ENCODE peak calls at places on chromosomes 11 and 22, in eight cellular contexts. Y is adrenal gland; P is CD4-positive, alpha-beta T cell; R is hippocampal formation; D is AG09319; N is activated CD8-positive, alpha-beta memory T cell treated with anti-CD3 and anti-CD28 coated beads, Interleukin-2, amount 10 ng/mL, durations not matched to agents 7 days and 5 days; X is Jurkat, Clone E6-1; Q is cardiac muscle cell. G is an unnamed sample.

GRCh38 chr11:79062814-79063762 is 377.7 kb downstream of the TENM4 start:
- DNase-seq in Y (no peak), X (no peak), D (no peak), Q (peak; percentile 61), N (no peak), R (no peak), P (no peak), G (peak; percentile 62)

GRCh38 chr11:57536947-57537654 is at the start of gene SMTNL1:
- DNase-seq in R (no peak), D (no peak), Q (no peak), P (no peak), N (no peak), X (no peak), Y (no peak), G (no peak)

GRCh38 chr22:48089601-48090331 is 1327.3 kb downstream of the TBC1D22A start:
- DNase-seq in X (no peak), R (no peak), P (no peak), Y (peak; percentile 91), N (no peak), Q (peak; percentile 14), D (no peak), G (peak; percentile 78)

GRCh38 chr22:43897751-43898261 is 6.0 kb upstream of the PNPLA5 start:
- DNase-seq in R (no peak), Y (peak; percentile 58), X (no peak), Q (peak; percentile 30), N (no peak), D (no peak), P (no peak), G (peak; percentile 71)

GRCh38 chr22:39723463-39723862 is 152.9 kb downstream of the CACNA1I start:
- DNase-seq in R (no peak), N (no peak), D (no peak), Q (no peak), X (no peak), Y (peak; percentile 24), P (no peak), G (no peak)

GRCh38 chr22:35206889-35207288 is 50.4 kb upstream of the HMGXB4 start:
- DNase-seq in N (no peak), R (no peak), D (no peak), Q (no peak), Y (no peak), X (no peak), P (no peak), G (no peak)

GRCh38 chr11:70721006-70721405 is 322.7 kb downstream of the CTTN start:
- DNase-seq in Y (no peak), R (no peak), X (no peak), D (no peak), P (no peak), Q (no peak), N (no peak), G (no peak)

GRCh38 chr11:115886111-115886733 is 382.0 kb upstream of the CADM1 start:
- DNase-seq in Y (no peak), N (no peak), D (no peak), P (no peak), Q (no peak), X (no peak), R (no peak), G (no peak)

GRCh38 chr11:64019106-64020031 is 16.4 kb upstream of the FLRT1 start:
- DNase-seq in Y (no peak), Q (no peak), R (no peak), P (no peak), D (no peak), X (no peak), N (no peak), G (no peak)

GRCh38 chr11:1060885-1061616 is 13.6 kb upstream of the MUC2 start:
- DNase-seq in P (no peak), D (peak; percentile 29), Y (no peak), N (no peak), Q (peak; percentile 68), R (no peak), X (no peak), G (peak; percentile 86)

GRCh38 chr22:50678651-50679521 is 6.3 kb downstream of the SHANK3 start:
- DNase-seq in X (no peak), Q (no peak), R (no peak), P (no peak), Y (peak; percentile 39), N (no peak), D (no peak), G (no peak)

GRCh38 chr11:116984589-116984988 is 113.6 kb downstream of the SIK3 start:
- DNase-seq in N (no peak), Y (no peak), P (no peak), D (peak; percentile 76), R (no peak), Q (peak; percentile 92), X (no peak), G (peak; percentile 76)

GRCh38 chr11:125494601-125494986 is 1.5 kb downstream of the FEZ1 start:
- DNase-seq in D (no peak), P (no peak), X (no peak), Q (peak; percentile 13), R (peak; percentile 58), N (no peak), Y (no peak), G (peak; percentile 16)

GRCh38 chr11:119980431-119980830 is 157.5 kb downstream of the TRIM29 start:
- DNase-seq in R (no peak), Q (no peak), N (no peak), Y (no peak), P (no peak), D (no peak), X (no peak), G (no peak)

GRCh38 chr11:36492724-36493304 is 17.3 kb downstream of the TRAF6 start:
- DNase-seq in N (no peak), D (no peak), Y (no peak), Q (peak; percentile 71), X (peak; percentile 66), R (no peak), P (peak; percentile 12), G (peak; percentile 48)

GRCh38 chr22:40567626-40568328 is 68.7 kb downstream of the MRTFA start:
- DNase-seq in Q (no peak), P (no peak), Y (no peak), D (no peak), R (no peak), X (no peak), N (no peak), G (no peak)

GRCh38 chr11:86209806-86210657 is 34.5 kb upstream of the EED start:
- DNase-seq in Y (no peak), D (peak; percentile 12), X (no peak), Q (no peak), N (no peak), R (no peak), P (no peak), G (no peak)

GRCh38 chr11:1291295-1292017 is 18.0 kb downstream of the TOLLIP start:
- DNase-seq in Y (no peak), R (no peak), P (no peak), D (no peak), N (no peak), Q (no peak), X (no peak), G (no peak)